ENCODE peak calls at places on chromosome 13, in seven cellular contexts. P is psoas muscle, A is testis, N is fibroblast of lung, E is OCI-LY7, X is astrocyte, B is uterus. O is an unnamed sample.

GRCh38 chr13:66803013-66803739 is 427.0 kb downstream of the PCDH9 start:
- DNase-seq in A (no peak), E (no peak), B (no peak), P (no peak), N (no peak), X (no peak), O (no peak)

GRCh38 chr13:40639226-40639681 is 27.2 kb downstream of the FOXO1 start:
- DNase-seq in A (no peak), P (no peak), E (no peak), X (no peak), N (peak; percentile 53), B (no peak), O (no peak)

GRCh38 chr13:114140909-114141255 is 8.5 kb upstream of the RASA3 start:
- DNase-seq in N (no peak), E (no peak), X (no peak), B (no peak), A (no peak), P (no peak), O (no peak)

GRCh38 chr13:113183450-113184129 is 24.9 kb downstream of the PCID2 start:
- DNase-seq in E (no peak), N (no peak), P (no peak), A (no peak), B (no peak), X (no peak), O (no peak)

GRCh38 chr13:46386996-46387851 is at the start of gene RUBCNL:
- DNase-seq in P (peak; percentile 37), X (no peak), A (peak; percentile 53), N (peak; percentile 27), E (peak; percentile 81), B (peak; percentile 16), O (no peak)

GRCh38 chr13:79709526-79709925 is 228.6 kb downstream of the NDFIP2 start:
- DNase-seq in B (no peak), P (no peak), X (peak; percentile 75), E (no peak), A (no peak), N (peak; percentile 30), O (no peak)

GRCh38 chr13:54241719-54242118 is 1213.1 kb downstream of the OLFM4 start:
- DNase-seq in N (no peak), A (no peak), X (no peak), B (no peak), E (no peak), P (no peak), O (no peak)

GRCh38 chr13:29483211-29483610 is 112.3 kb downstream of the SLC7A1 start:
- DNase-seq in B (no peak), P (no peak), N (no peak), A (no peak), X (no peak), E (no peak), O (no peak)

DNA sequence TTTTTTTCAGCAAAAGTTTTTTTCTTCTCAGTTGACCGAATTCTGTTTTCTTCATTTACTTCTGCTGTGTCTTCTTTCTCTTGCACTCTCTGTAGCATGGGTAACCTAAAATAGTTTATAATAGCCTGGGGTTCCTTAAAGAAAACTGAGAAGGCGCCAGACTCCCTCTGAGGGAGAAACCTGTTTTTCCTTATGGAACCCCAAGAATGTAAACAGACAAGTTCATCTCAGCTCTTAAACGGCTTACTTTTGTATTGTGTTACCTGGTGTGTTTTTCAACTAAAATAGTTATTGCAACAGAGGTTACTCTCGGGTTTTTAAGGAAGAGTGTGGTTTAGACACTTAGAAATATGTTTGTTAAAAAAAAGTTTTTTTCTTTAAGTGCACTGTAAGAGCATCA is 23.8 kb upstream of the TM9SF2 start:
- DNase-seq in B (no peak), A (no peak), E (no peak), P (no peak), X (no peak), N (no peak), O (no peak)
- TF ChIP-seq CTCF in B (no peak), A (no peak), E (no peak), P (no peak), X (no peak), N (no peak), O (no peak)

GRCh38 chr13:110396913-110397379 is 89.9 kb downstream of the COL4A2 start:
- DNase-seq in A (peak; percentile 89), E (no peak), P (peak; percentile 89), X (peak; percentile 100), N (peak; percentile 100), B (peak; percentile 94), O (peak; percentile 18)
- H3K4me3 ChIP-seq in A (no peak overlapping the region), E (no peak overlapping the region), P (peak overlapping the region; percentile 37), X (no peak overlapping the region), N (peak overlapping the region; percentile 53), B (no peak overlapping the region), O (no peak overlapping the region)

DNA sequence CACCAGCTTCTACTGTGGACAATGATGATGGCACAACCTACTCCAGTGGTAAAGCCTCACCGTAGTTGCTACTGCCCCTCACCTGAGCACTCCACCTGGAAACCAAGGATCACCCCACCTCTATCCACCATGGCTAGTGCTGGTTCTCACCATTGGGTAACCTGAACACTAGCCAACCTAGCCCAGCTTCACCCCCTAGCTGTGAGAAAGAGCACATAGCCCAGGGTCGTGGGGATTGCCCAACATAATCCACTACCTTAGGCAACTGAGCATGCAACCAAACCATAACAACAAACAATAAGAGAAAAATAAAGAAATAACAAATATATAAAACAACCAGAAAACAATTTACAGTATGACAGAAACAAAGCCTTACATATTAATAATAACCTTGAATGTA is 560.1 kb downstream of the DIAPH3 start:
- DNase-seq in P (no peak), N (no peak), B (no peak), A (no peak), E (no peak), X (no peak), O (no peak)
- TF ChIP-seq CTCF in P (no peak), N (no peak), B (no peak), A (no peak), E (no peak), X (no peak), O (no peak)

DNA sequence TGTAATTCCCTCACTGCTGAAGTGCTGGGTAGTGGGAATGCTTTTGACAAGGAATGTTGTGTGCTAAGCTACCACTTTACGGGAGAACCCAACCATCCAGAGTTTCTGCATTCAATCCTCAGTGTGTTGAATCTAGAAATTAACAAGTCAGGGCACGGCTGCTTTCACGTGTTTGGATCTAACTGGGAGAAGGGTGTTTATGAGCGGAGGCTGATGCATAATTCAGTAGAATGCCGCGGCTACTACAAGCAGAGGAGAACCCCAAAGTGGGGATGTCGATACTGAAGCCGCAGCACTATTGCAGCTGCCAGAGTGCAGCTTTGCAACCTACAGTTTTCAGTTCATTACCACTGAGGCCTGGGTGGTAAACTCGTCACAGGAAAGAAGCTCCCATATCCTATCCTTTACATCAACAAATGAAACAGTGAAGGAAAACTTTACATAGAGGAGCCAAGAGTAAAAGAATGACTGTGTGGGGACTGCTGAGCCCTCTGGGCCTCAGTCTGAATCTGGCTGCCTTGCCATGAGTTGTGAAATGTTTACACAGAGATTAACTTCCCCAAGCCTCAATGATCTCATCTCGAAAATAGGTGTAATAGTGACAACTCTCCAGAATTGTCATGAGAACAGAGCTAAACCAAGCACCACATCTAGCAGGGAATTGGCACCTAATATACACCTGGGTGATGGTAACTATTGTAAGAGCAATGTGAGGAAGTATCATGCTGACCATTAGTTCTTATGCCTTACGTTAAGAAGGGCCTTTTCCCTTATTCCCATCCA is 531.7 kb downstream of the MYO16 start:
- DNase-seq in B (no peak), A (no peak), P (no peak), X (no peak), E (no peak), N (no peak), O (no peak)
- H3K4me3 ChIP-seq in B (no peak overlapping the region), A (no peak overlapping the region), P (no peak overlapping the region), X (no peak overlapping the region), E (no peak overlapping the region), N (no peak overlapping the region), O (no peak overlapping the region)